ENCODE peak calls at places on chromosomes 7 and 10, in four cellular contexts. C is GM04503; R is A172; H is CD8-positive, alpha-beta T cell. K is an unnamed sample.

GRCh38 chr10:62075912-62076311 is 174.4 kb downstream of the ARID5B start:
- DNase-seq in C (no peak), R (peak; percentile 14), H (no peak), K (no peak)

GRCh38 chr10:77636286-77636966 is 1.2 kb downstream of the KCNMA1 start:
- DNase-seq in C (no peak), R (no peak), H (no peak), K (no peak)

GRCh38 chr7:16951483-16952080 is 69.8 kb upstream of the AGR3 start:
- DNase-seq in C (no peak), R (no peak), H (no peak), K (no peak)

GRCh38 chr10:71600856-71601255 is 118.7 kb downstream of the C10orf105 start:
- DNase-seq in C (peak; percentile 86), R (peak; percentile 89), H (no peak), K (no peak)

GRCh38 chr7:21067216-21067615 is 280.5 kb upstream of the SP8 start:
- DNase-seq in C (no peak), R (no peak), H (no peak), K (no peak)

GRCh38 chr10:689433-690226 is at the start of gene DIP2C:
- DNase-seq in C (no peak), R (peak; percentile 44), H (no peak), K (peak; percentile 74)

GRCh38 chr10:77801474-77802238 is 124.9 kb downstream of the DLG5 start:
- DNase-seq in C (peak; percentile 24), R (peak; percentile 42), H (peak; percentile 29), K (no peak)

GRCh38 chr7:138370956-138371355 is 89.1 kb upstream of the TRIM24 start:
- DNase-seq in C (no peak), R (no peak), H (no peak), K (no peak)

GRCh38 chr7:48992816-48993215 is 68.5 kb downstream of the CDC14C start:
- DNase-seq in C (no peak), R (no peak), H (no peak), K (no peak)

GRCh38 chr7:156816943-156817572 is 75.9 kb downstream of the LMBR1 start:
- DNase-seq in C (no peak), R (no peak), H (no peak), K (no peak)

GRCh38 chr7:6232534-6232933 is 39.9 kb downstream of the CYTH3 start:
- DNase-seq in C (no peak), R (peak; percentile 74), H (no peak), K (peak; percentile 22)

GRCh38 chr7:114141415-114141814 is 222.6 kb upstream of the PPP1R3A start:
- DNase-seq in C (no peak), R (peak; percentile 23), H (no peak), K (no peak)

GRCh38 chr7:94092980-94093379 is 88.8 kb upstream of the BET1 start:
- DNase-seq in C (no peak), R (no peak), H (no peak), K (no peak)

GRCh38 chr7:64628192-64628591 is 37.7 kb upstream of the ZNF107 start:
- DNase-seq in C (no peak), R (no peak), H (no peak), K (no peak)

GRCh38 chr10:122181901-122182799 is 88.9 kb upstream of the BTBD16 start:
- DNase-seq in C (peak; percentile 31), R (peak; percentile 8), H (no peak), K (no peak)

GRCh38 chr7:494261-494687 is 25.4 kb downstream of the PDGFA start:
- DNase-seq in C (no peak), R (no peak), H (no peak), K (peak; percentile 13)

GRCh38 chr10:68735119-68735518 is 14.1 kb downstream of the CCAR1 start:
- DNase-seq in C (no peak), R (no peak), H (no peak), K (no peak)

K was measured in body of pancreas.